ENCODE peak calls at places on chromosomes 6 and 20, in ten cellular contexts. W is cardiac fibroblast, F is mucosa of gallbladder, T is mesenteric fat pad, A is heart right ventricle, U is GM06990, P is KG1, N is fibroblast of lung, B is COR-L47, K is neural crest cell. Y is an unnamed sample.

GRCh38 chr20:25146976-25147375 is 48.5 kb upstream of the ENTPD6 start:
- DNase-seq in W (no peak), F (no peak), T (no peak), A (no peak), U (no peak), P (no peak), N (no peak), B (no peak), K (no peak), Y (no peak)

GRCh38 chr6:84809504-84809903 is 45.1 kb upstream of the TBX18 start:
- DNase-seq in W (no peak), F (no peak), T (no peak), A (no peak), U (no peak), P (no peak), N (no peak), B (no peak), K (no peak), Y (no peak)

GRCh38 chr6:82863771-82864170 is 201.9 kb downstream of the UBE3D start:
- DNase-seq in W (no peak), F (no peak), T (no peak), A (no peak), U (no peak), P (no peak), N (no peak), B (no peak), K (no peak), Y (no peak)

GRCh38 chr6:126054258-126054702 is 67.9 kb downstream of the TRMT11 start:
- DNase-seq in W (no peak), F (peak; percentile 84), T (no peak), A (no peak), U (no peak), P (no peak), N (peak; percentile 45), B (no peak), K (no peak), Y (no peak)

GRCh38 chr20:23550227-23550626 is 18.1 kb downstream of the CST9L start:
- DNase-seq in W (no peak), F (no peak), T (no peak), A (no peak), U (no peak), P (no peak), N (no peak), B (no peak), K (no peak), Y (no peak)

GRCh38 chr6:35425284-35425683 is 26.9 kb upstream of the FANCE start:
- DNase-seq in W (peak; percentile 96), F (no peak), T (no peak), A (no peak), U (no peak), P (no peak), N (peak; percentile 98), B (no peak), K (no peak), Y (no peak)

GRCh38 chr20:25447671-25448070 is 40.2 kb downstream of the GINS1 start:
- DNase-seq in W (no peak), F (no peak), T (peak; percentile 20), A (no peak), U (no peak), P (no peak), N (no peak), B (no peak), K (no peak), Y (no peak)

GRCh38 chr20:34557936-34558319 is 590 bp upstream of the MAP1LC3A start:
- DNase-seq in W (no peak), F (no peak), T (no peak), A (no peak), U (no peak), P (no peak), N (no peak), B (no peak), K (no peak), Y (no peak)

GRCh38 chr20:38453941-38454340 is 18.7 kb upstream of the RALGAPB start:
- DNase-seq in W (no peak), F (no peak), T (peak; percentile 33), A (no peak), U (peak; percentile 70), P (no peak), N (no peak), B (no peak), K (no peak), Y (no peak)

GRCh38 chr6:106512048-106512957 is 117.0 kb downstream of the RTN4IP1 start:
- DNase-seq in W (peak; percentile 52), F (peak; percentile 73), T (peak; percentile 93), A (peak; percentile 70), U (peak; percentile 87), P (peak; percentile 62), N (peak; percentile 39), B (no peak), K (peak; percentile 26), Y (peak; percentile 71)

GRCh38 chr6:33838979-33839378 is 35.2 kb upstream of the MLN start:
- DNase-seq in W (no peak), F (no peak), T (no peak), A (no peak), U (no peak), P (no peak), N (no peak), B (no peak), K (no peak), Y (no peak)

GRCh38 chr6:55293116-55293515 is 34.2 kb upstream of the GFRAL start:
- DNase-seq in W (peak; percentile 45), F (no peak), T (no peak), A (no peak), U (peak; percentile 0), P (no peak), N (no peak), B (no peak), K (no peak), Y (no peak)

GRCh38 chr6:165922309-165922794 is 245.3 kb downstream of the TBXT start:
- DNase-seq in W (peak; percentile 63), F (no peak), T (no peak), A (no peak), U (no peak), P (no peak), N (peak; percentile 35), B (no peak), K (no peak), Y (no peak)

GRCh38 chr6:156689656-156690055 is 87.5 kb upstream of the ARID1B start:
- DNase-seq in W (no peak), F (no peak), T (no peak), A (peak; percentile 7), U (no peak), P (no peak), N (no peak), B (no peak), K (no peak), Y (no peak)

GRCh38 chr20:36975085-36975829 is 23.7 kb upstream of the SAMHD1 start:
- DNase-seq in W (no peak), F (no peak), T (no peak), A (no peak), U (no peak), P (no peak), N (no peak), B (no peak), K (no peak), Y (peak; percentile 55)

GRCh38 chr6:8982659-8983058 is 547.3 kb upstream of the SLC35B3 start:
- DNase-seq in W (peak; percentile 0), F (no peak), T (no peak), A (no peak), U (no peak), P (no peak), N (no peak), B (no peak), K (no peak), Y (no peak)

GRCh38 chr20:46348231-46348803 is 40.0 kb upstream of the CDH22 start:
- DNase-seq in W (peak; percentile 19), F (no peak), T (no peak), A (no peak), U (no peak), P (no peak), N (no peak), B (peak; percentile 68), K (peak; percentile 24), Y (no peak)

GRCh38 chr6:21634582-21634981 is 41.0 kb downstream of the SOX4 start:
- DNase-seq in W (peak; percentile 99), F (no peak), T (no peak), A (no peak), U (no peak), P (no peak), N (peak; percentile 98), B (no peak), K (no peak), Y (no peak)

GRCh38 chr20:35595901-35596300 is 19.7 kb upstream of the SPAG4 start:
- DNase-seq in W (no peak), F (no peak), T (no peak), A (no peak), U (no peak), P (no peak), N (no peak), B (no peak), K (no peak), Y (no peak)

GRCh38 chr6:112833546-112834215 is 486.6 kb downstream of the RFPL4B start:
- DNase-seq in W (peak; percentile 46), F (no peak), T (no peak), A (no peak), U (no peak), P (no peak), N (peak; percentile 65), B (peak; percentile 17), K (no peak), Y (no peak)

GRCh38 chr6:89242574-89243330 is 25.6 kb upstream of the GABRR1 start:
- DNase-seq in W (peak; percentile 75), F (no peak), T (no peak), A (peak; percentile 11), U (no peak), P (no peak), N (peak; percentile 36), B (peak; percentile 41), K (peak; percentile 8), Y (no peak)

GRCh38 chr6:38337819-38338465 is 301.8 kb downstream of the BTBD9 start:
- DNase-seq in W (peak; percentile 78), F (no peak), T (no peak), A (no peak), U (no peak), P (no peak), N (peak; percentile 70), B (no peak), K (no peak), Y (no peak)

GRCh38 chr20:46132705-46133120 is 14.6 kb downstream of the CD40 start:
- DNase-seq in W (peak; percentile 62), F (peak; percentile 49), T (peak; percentile 92), A (peak; percentile 72), U (peak; percentile 77), P (peak; percentile 23), N (peak; percentile 40), B (peak; percentile 74), K (peak; percentile 82), Y (peak; percentile 52)

GRCh38 chr6:41256383-41256782 is 28.2 kb downstream of the TREML4 start:
- DNase-seq in W (no peak), F (no peak), T (no peak), A (no peak), U (no peak), P (no peak), N (no peak), B (no peak), K (no peak), Y (no peak)

GRCh38 chr20:14915356-14915755 is 577.9 kb upstream of the FLRT3 start:
- DNase-seq in W (no peak), F (peak; percentile 13), T (no peak), A (no peak), U (no peak), P (no peak), N (no peak), B (no peak), K (no peak), Y (no peak)

GRCh38 chr6:41371461-41371991 is 36.1 kb downstream of the NCR2 start:
- DNase-seq in W (peak; percentile 58), F (peak; percentile 37), T (no peak), A (peak; percentile 50), U (peak; percentile 15), P (no peak), N (peak; percentile 68), B (no peak), K (peak; percentile 44), Y (no peak)

GRCh38 chr6:113457751-113458150 is 399.4 kb upstream of the MARCKS start:
- DNase-seq in W (no peak), F (no peak), T (no peak), A (no peak), U (no peak), P (no peak), N (no peak), B (no peak), K (no peak), Y (no peak)

GRCh38 chr20:34388678-34389077 is 25.6 kb downstream of the ITCH start:
- DNase-seq in W (no peak), F (no peak), T (no peak), A (no peak), U (no peak), P (no peak), N (no peak), B (no peak), K (no peak), Y (no peak)

Y was measured in CD4-positive, alpha-beta T cell.